ENCODE peak calls at places on chromosomes 5 and 9, in eight cellular contexts. One of them, this sample, is unnamed.

GRCh38 chr9:98333703-98334582 is 78.5 kb upstream of the TBC1D2 start:
- DNase-seq in gastrocnemius medialis: no peak
- DNase-seq in NCI-H1417 treated with DMSO at 0.1 percent for 48 hours: no peak
- DNase-seq in head of caudate nucleus: no peak
- DNase-seq in colonic mucosa: no peak
- DNase-seq in hypothalamus: no peak
- DNase-seq in H4: peak
- DNase-seq in mucosa of gallbladder: peak
- DNase-seq in this sample: peak

GRCh38 chr5:109594217-109594616 is 95.5 kb upstream of the MAN2A1 start:
- DNase-seq in gastrocnemius medialis: no peak
- DNase-seq in hypothalamus: no peak
- DNase-seq in head of caudate nucleus: no peak
- DNase-seq in NCI-H1417 treated with DMSO at 0.1 percent for 48 hours: no peak
- DNase-seq in H4: no peak
- DNase-seq in colonic mucosa: no peak
- DNase-seq in mucosa of gallbladder: no peak
- DNase-seq in this sample: no peak

GRCh38 chr9:112361602-112362001 is 18.3 kb upstream of the HSDL2 start:
- DNase-seq in gastrocnemius medialis: no peak
- DNase-seq in H4: no peak
- DNase-seq in NCI-H1417 treated with DMSO at 0.1 percent for 48 hours: no peak
- DNase-seq in head of caudate nucleus: no peak
- DNase-seq in mucosa of gallbladder: no peak
- DNase-seq in hypothalamus: no peak
- DNase-seq in colonic mucosa: no peak
- DNase-seq in this sample: peak

GRCh38 chr5:93433422-93433821 is 147.6 kb downstream of the NR2F1-AS1 start:
- DNase-seq in H4: no peak
- DNase-seq in head of caudate nucleus: no peak
- DNase-seq in colonic mucosa: no peak
- DNase-seq in gastrocnemius medialis: no peak
- DNase-seq in NCI-H1417 treated with DMSO at 0.1 percent for 48 hours: no peak
- DNase-seq in mucosa of gallbladder: no peak
- DNase-seq in hypothalamus: no peak
- DNase-seq in this sample: peak

GRCh38 chr9:130537346-130538050 is 41.9 kb upstream of the FUBP3 start:
- DNase-seq in colonic mucosa: no peak
- DNase-seq in gastrocnemius medialis: no peak
- DNase-seq in NCI-H1417 treated with DMSO at 0.1 percent for 48 hours: no peak
- DNase-seq in mucosa of gallbladder: no peak
- DNase-seq in hypothalamus: no peak
- DNase-seq in head of caudate nucleus: no peak
- DNase-seq in H4: no peak
- DNase-seq in this sample: no peak

GRCh38 chr5:180790524-180790923 is 12.1 kb downstream of the MGAT1 start:
- DNase-seq in mucosa of gallbladder: no peak
- DNase-seq in head of caudate nucleus: no peak
- DNase-seq in colonic mucosa: no peak
- DNase-seq in NCI-H1417 treated with DMSO at 0.1 percent for 48 hours: no peak
- DNase-seq in H4: no peak
- DNase-seq in hypothalamus: no peak
- DNase-seq in gastrocnemius medialis: no peak
- DNase-seq in this sample: no peak

GRCh38 chr9:84945878-84946538 is 276.5 kb downstream of the NTRK2 start:
- DNase-seq in gastrocnemius medialis: no peak
- DNase-seq in head of caudate nucleus: no peak
- DNase-seq in NCI-H1417 treated with DMSO at 0.1 percent for 48 hours: no peak
- DNase-seq in hypothalamus: no peak
- DNase-seq in colonic mucosa: no peak
- DNase-seq in H4: no peak
- DNase-seq in mucosa of gallbladder: no peak
- DNase-seq in this sample: no peak

GRCh38 chr5:1736889-1737711 is 62.5 kb downstream of the MRPL36 start:
- DNase-seq in gastrocnemius medialis: no peak
- DNase-seq in H4: no peak
- DNase-seq in NCI-H1417 treated with DMSO at 0.1 percent for 48 hours: no peak
- DNase-seq in head of caudate nucleus: no peak
- DNase-seq in mucosa of gallbladder: peak
- DNase-seq in colonic mucosa: no peak
- DNase-seq in hypothalamus: no peak
- DNase-seq in this sample: no peak

GRCh38 chr9:83304686-83305085 is 233.5 kb downstream of the FRMD3 start:
- DNase-seq in gastrocnemius medialis: peak
- DNase-seq in H4: no peak
- DNase-seq in NCI-H1417 treated with DMSO at 0.1 percent for 48 hours: no peak
- DNase-seq in colonic mucosa: peak
- DNase-seq in hypothalamus: peak
- DNase-seq in head of caudate nucleus: peak
- DNase-seq in mucosa of gallbladder: peak
- DNase-seq in this sample: no peak

GRCh38 chr5:6356578-6357164 is 21.7 kb downstream of the MED10 start:
- DNase-seq in mucosa of gallbladder: no peak
- DNase-seq in colonic mucosa: no peak
- DNase-seq in head of caudate nucleus: no peak
- DNase-seq in NCI-H1417 treated with DMSO at 0.1 percent for 48 hours: no peak
- DNase-seq in H4: no peak
- DNase-seq in gastrocnemius medialis: no peak
- DNase-seq in hypothalamus: no peak
- DNase-seq in this sample: no peak

GRCh38 chr9:32419921-32420320 is 35.5 kb downstream of the ACO1 start:
- DNase-seq in hypothalamus: no peak
- DNase-seq in H4: no peak
- DNase-seq in NCI-H1417 treated with DMSO at 0.1 percent for 48 hours: no peak
- DNase-seq in head of caudate nucleus: no peak
- DNase-seq in gastrocnemius medialis: no peak
- DNase-seq in colonic mucosa: no peak
- DNase-seq in mucosa of gallbladder: no peak
- DNase-seq in this sample: no peak

GRCh38 chr5:156208271-156208670 is 118.7 kb upstream of the SGCD start:
- DNase-seq in NCI-H1417 treated with DMSO at 0.1 percent for 48 hours: no peak
- DNase-seq in gastrocnemius medialis: no peak
- DNase-seq in H4: no peak
- DNase-seq in mucosa of gallbladder: no peak
- DNase-seq in head of caudate nucleus: peak
- DNase-seq in colonic mucosa: no peak
- DNase-seq in hypothalamus: no peak
- DNase-seq in this sample: no peak

GRCh38 chr5:40879163-40879942 is 29.9 kb upstream of the C7 start:
- DNase-seq in gastrocnemius medialis: no peak
- DNase-seq in hypothalamus: no peak
- DNase-seq in colonic mucosa: no peak
- DNase-seq in H4: peak
- DNase-seq in NCI-H1417 treated with DMSO at 0.1 percent for 48 hours: peak
- DNase-seq in mucosa of gallbladder: no peak
- DNase-seq in head of caudate nucleus: no peak
- DNase-seq in this sample: peak

GRCh38 chr5:110169461-110169860 is 479.7 kb downstream of the MAN2A1 start:
- DNase-seq in gastrocnemius medialis: no peak
- DNase-seq in NCI-H1417 treated with DMSO at 0.1 percent for 48 hours: no peak
- DNase-seq in hypothalamus: no peak
- DNase-seq in head of caudate nucleus: no peak
- DNase-seq in mucosa of gallbladder: no peak
- DNase-seq in colonic mucosa: no peak
- DNase-seq in H4: no peak
- DNase-seq in this sample: no peak

GRCh38 chr5:149853019-149853648 is 91.5 kb downstream of the PDE6A start:
- DNase-seq in H4: peak
- DNase-seq in hypothalamus: peak
- DNase-seq in head of caudate nucleus: peak
- DNase-seq in NCI-H1417 treated with DMSO at 0.1 percent for 48 hours: no peak
- DNase-seq in mucosa of gallbladder: peak
- DNase-seq in gastrocnemius medialis: peak
- DNase-seq in colonic mucosa: peak
- DNase-seq in this sample: peak

GRCh38 chr9:132474253-132474652 is 64.2 kb downstream of the CFAP77 start:
- DNase-seq in colonic mucosa: no peak
- DNase-seq in head of caudate nucleus: no peak
- DNase-seq in gastrocnemius medialis: no peak
- DNase-seq in NCI-H1417 treated with DMSO at 0.1 percent for 48 hours: no peak
- DNase-seq in mucosa of gallbladder: no peak
- DNase-seq in H4: no peak
- DNase-seq in hypothalamus: no peak
- DNase-seq in this sample: no peak

GRCh38 chr9:2602704-2603116 is 18.9 kb upstream of the VLDLR start:
- DNase-seq in colonic mucosa: no peak
- DNase-seq in gastrocnemius medialis: no peak
- DNase-seq in head of caudate nucleus: no peak
- DNase-seq in hypothalamus: no peak
- DNase-seq in H4: no peak
- DNase-seq in mucosa of gallbladder: no peak
- DNase-seq in NCI-H1417 treated with DMSO at 0.1 percent for 48 hours: no peak
- DNase-seq in this sample: no peak

GRCh38 chr5:109350537-109351270 is 59.1 kb downstream of the PJA2 start:
- DNase-seq in mucosa of gallbladder: no peak
- DNase-seq in hypothalamus: no peak
- DNase-seq in gastrocnemius medialis: no peak
- DNase-seq in NCI-H1417 treated with DMSO at 0.1 percent for 48 hours: no peak
- DNase-seq in head of caudate nucleus: no peak
- DNase-seq in colonic mucosa: no peak
- DNase-seq in H4: no peak
- DNase-seq in this sample: no peak

GRCh38 chr5:76521240-76521758 is 101.9 kb downstream of the F2RL2 start:
- DNase-seq in hypothalamus: no peak
- DNase-seq in colonic mucosa: no peak
- DNase-seq in gastrocnemius medialis: no peak
- DNase-seq in H4: no peak
- DNase-seq in head of caudate nucleus: no peak
- DNase-seq in mucosa of gallbladder: no peak
- DNase-seq in NCI-H1417 treated with DMSO at 0.1 percent for 48 hours: no peak
- DNase-seq in this sample: no peak

GRCh38 chr9:33687779-33688178 is 107.6 kb upstream of the PRSS3 start:
- DNase-seq in mucosa of gallbladder: no peak
- DNase-seq in H4: no peak
- DNase-seq in head of caudate nucleus: no peak
- DNase-seq in gastrocnemius medialis: no peak
- DNase-seq in NCI-H1417 treated with DMSO at 0.1 percent for 48 hours: no peak
- DNase-seq in colonic mucosa: peak
- DNase-seq in hypothalamus: no peak
- DNase-seq in this sample: no peak

GRCh38 chr5:122156724-122157325 is 27.5 kb downstream of the ZNF474 start:
- DNase-seq in mucosa of gallbladder: no peak
- DNase-seq in hypothalamus: no peak
- DNase-seq in gastrocnemius medialis: no peak
- DNase-seq in colonic mucosa: no peak
- DNase-seq in NCI-H1417 treated with DMSO at 0.1 percent for 48 hours: no peak
- DNase-seq in H4: peak
- DNase-seq in head of caudate nucleus: peak
- DNase-seq in this sample: peak

GRCh38 chr5:134592141-134592746 is 40.4 kb downstream of the SAR1B start:
- DNase-seq in gastrocnemius medialis: peak
- DNase-seq in NCI-H1417 treated with DMSO at 0.1 percent for 48 hours: no peak
- DNase-seq in hypothalamus: no peak
- DNase-seq in mucosa of gallbladder: no peak
- DNase-seq in colonic mucosa: no peak
- DNase-seq in head of caudate nucleus: no peak
- DNase-seq in H4: peak
- DNase-seq in this sample: no peak

GRCh38 chr5:41115281-41115680 is 44.1 kb upstream of the MROH2B start:
- DNase-seq in H4: no peak
- DNase-seq in NCI-H1417 treated with DMSO at 0.1 percent for 48 hours: no peak
- DNase-seq in head of caudate nucleus: no peak
- DNase-seq in gastrocnemius medialis: no peak
- DNase-seq in hypothalamus: no peak
- DNase-seq in colonic mucosa: no peak
- DNase-seq in mucosa of gallbladder: no peak
- DNase-seq in this sample: no peak

GRCh38 chr9:36056896-36057295 is 20.2 kb downstream of the RECK start:
- DNase-seq in NCI-H1417 treated with DMSO at 0.1 percent for 48 hours: no peak
- DNase-seq in mucosa of gallbladder: no peak
- DNase-seq in hypothalamus: no peak
- DNase-seq in colonic mucosa: no peak
- DNase-seq in H4: no peak
- DNase-seq in gastrocnemius medialis: no peak
- DNase-seq in head of caudate nucleus: no peak
- DNase-seq in this sample: no peak

GRCh38 chr9:7844283-7844682 is 44.7 kb upstream of the DMAC1 start:
- DNase-seq in colonic mucosa: peak
- DNase-seq in mucosa of gallbladder: peak
- DNase-seq in gastrocnemius medialis: no peak
- DNase-seq in NCI-H1417 treated with DMSO at 0.1 percent for 48 hours: no peak
- DNase-seq in hypothalamus: no peak
- DNase-seq in head of caudate nucleus: peak
- DNase-seq in H4: peak
- DNase-seq in this sample: no peak

GRCh38 chr5:26662806-26663360 is 375.5 kb downstream of the CDH9 start:
- DNase-seq in gastrocnemius medialis: no peak
- DNase-seq in colonic mucosa: no peak
- DNase-seq in mucosa of gallbladder: no peak
- DNase-seq in hypothalamus: no peak
- DNase-seq in head of caudate nucleus: no peak
- DNase-seq in NCI-H1417 treated with DMSO at 0.1 percent for 48 hours: no peak
- DNase-seq in H4: no peak
- DNase-seq in this sample: no peak

GRCh38 chr9:117779760-117780159 is 75.6 kb downstream of the TLR4 start:
- DNase-seq in hypothalamus: no peak
- DNase-seq in colonic mucosa: no peak
- DNase-seq in mucosa of gallbladder: no peak
- DNase-seq in head of caudate nucleus: no peak
- DNase-seq in gastrocnemius medialis: no peak
- DNase-seq in H4: no peak
- DNase-seq in NCI-H1417 treated with DMSO at 0.1 percent for 48 hours: no peak
- DNase-seq in this sample: no peak

GRCh38 chr9:114282926-114283325 is 40.0 kb upstream of the ORM1 start:
- DNase-seq in head of caudate nucleus: peak
- DNase-seq in H4: peak
- DNase-seq in hypothalamus: no peak
- DNase-seq in colonic mucosa: no peak
- DNase-seq in NCI-H1417 treated with DMSO at 0.1 percent for 48 hours: no peak
- DNase-seq in mucosa of gallbladder: no peak
- DNase-seq in gastrocnemius medialis: no peak
- DNase-seq in this sample: no peak

GRCh38 chr5:149420509-149421371 is 41.6 kb upstream of the IL17B start:
- DNase-seq in head of caudate nucleus: no peak
- DNase-seq in mucosa of gallbladder: no peak
- DNase-seq in NCI-H1417 treated with DMSO at 0.1 percent for 48 hours: no peak
- DNase-seq in H4: no peak
- DNase-seq in gastrocnemius medialis: no peak
- DNase-seq in colonic mucosa: no peak
- DNase-seq in hypothalamus: no peak
- DNase-seq in this sample: no peak

GRCh38 chr9:91378695-91379127 is 17.0 kb upstream of the AUH start:
- DNase-seq in H4: no peak
- DNase-seq in mucosa of gallbladder: no peak
- DNase-seq in gastrocnemius medialis: no peak
- DNase-seq in hypothalamus: no peak
- DNase-seq in NCI-H1417 treated with DMSO at 0.1 percent for 48 hours: no peak
- DNase-seq in head of caudate nucleus: no peak
- DNase-seq in colonic mucosa: no peak
- DNase-seq in this sample: no peak

GRCh38 chr9:12718482-12719026 is 25.4 kb downstream of the TYRP1 start:
- DNase-seq in gastrocnemius medialis: no peak
- DNase-seq in NCI-H1417 treated with DMSO at 0.1 percent for 48 hours: no peak
- DNase-seq in hypothalamus: no peak
- DNase-seq in H4: no peak
- DNase-seq in mucosa of gallbladder: no peak
- DNase-seq in head of caudate nucleus: peak
- DNase-seq in colonic mucosa: no peak
- DNase-seq in this sample: no peak

GRCh38 chr5:111934511-111934910 is 177.5 kb upstream of the NREP start:
- DNase-seq in head of caudate nucleus: no peak
- DNase-seq in NCI-H1417 treated with DMSO at 0.1 percent for 48 hours: no peak
- DNase-seq in H4: no peak
- DNase-seq in gastrocnemius medialis: no peak
- DNase-seq in colonic mucosa: no peak
- DNase-seq in mucosa of gallbladder: no peak
- DNase-seq in hypothalamus: no peak
- DNase-seq in this sample: no peak

GRCh38 chr5:30960041-30960440 is 233.4 kb upstream of the CDH6 start:
- DNase-seq in mucosa of gallbladder: no peak
- DNase-seq in hypothalamus: no peak
- DNase-seq in gastrocnemius medialis: no peak
- DNase-seq in colonic mucosa: no peak
- DNase-seq in head of caudate nucleus: no peak
- DNase-seq in NCI-H1417 treated with DMSO at 0.1 percent for 48 hours: no peak
- DNase-seq in H4: no peak
- DNase-seq in this sample: no peak

GRCh38 chr9:81777514-81777913 is 88.2 kb upstream of the TLE1 start:
- DNase-seq in H4: no peak
- DNase-seq in NCI-H1417 treated with DMSO at 0.1 percent for 48 hours: no peak
- DNase-seq in colonic mucosa: no peak
- DNase-seq in gastrocnemius medialis: no peak
- DNase-seq in head of caudate nucleus: no peak
- DNase-seq in mucosa of gallbladder: no peak
- DNase-seq in hypothalamus: no peak
- DNase-seq in this sample: no peak